ENCODE peak calls at places on chromosomes 1 and 21, in six cellular contexts. R, M, X, C, D and S are unnamed samples.

GRCh38 chr1:9577423-9577822 is 11.3 kb upstream of the TMEM201 start:
- DNase-seq in R (no peak), M (no peak), X (peak), C (no peak), D (no peak), S (no peak)

GRCh38 chr21:25283720-25284119 is 323.6 kb downstream of the MRPL39 start:
- DNase-seq in R (no peak), M (no peak), X (no peak), C (no peak), D (no peak), S (peak)

GRCh38 chr1:117673405-117673804 is 67.6 kb downstream of the TENT5C start:
- DNase-seq in R (no peak), M (no peak), X (no peak), C (no peak), D (no peak), S (no peak)

GRCh38 chr1:1161078-1161682 is 12.5 kb upstream of the TTLL10 start:
- DNase-seq in R (no peak), M (no peak), X (no peak), C (no peak), D (no peak), S (no peak)

GRCh38 chr1:23122023-23122738 is 46.5 kb downstream of the LUZP1 start:
- DNase-seq in R (no peak), M (no peak), X (no peak), C (no peak), D (no peak), S (peak)

GRCh38 chr1:3491291-3492246 is 37.1 kb downstream of the ARHGEF16 start:
- DNase-seq in R (peak), M (peak), X (peak), C (peak), D (no peak), S (no peak)

GRCh38 chr1:22204989-22205913 is 62.4 kb upstream of the WNT4 start:
- DNase-seq in R (no peak), M (no peak), X (no peak), C (no peak), D (no peak), S (peak)

GRCh38 chr1:11493972-11494655 is 15.2 kb downstream of the DISP3 start:
- DNase-seq in R (no peak), M (no peak), X (peak), C (no peak), D (no peak), S (no peak)

GRCh38 chr1:197948926-197949899 is 32.0 kb downstream of the LHX9 start:
- DNase-seq in R (no peak), M (no peak), X (no peak), C (no peak), D (no peak), S (no peak)

GRCh38 chr1:37255111-37255795 is 219.1 kb upstream of the ZC3H12A start:
- DNase-seq in R (no peak), M (peak), X (no peak), C (no peak), D (no peak), S (no peak)

GRCh38 chr1:215517441-215517891 is 49.6 kb upstream of the KCTD3 start:
- DNase-seq in R (no peak), M (no peak), X (no peak), C (no peak), D (no peak), S (peak)

GRCh38 chr1:155000725-155001437 is 1.7 kb upstream of the ZBTB7B start:
- DNase-seq in R (peak), M (peak), X (peak), C (peak), D (no peak), S (no peak)

GRCh38 chr1:30877205-30877912 is 31.2 kb downstream of the SDC3 start:
- DNase-seq in R (no peak), M (peak), X (peak), C (peak), D (no peak), S (peak)

GRCh38 chr1:3978928-3979325 is 78.9 kb upstream of the C1orf174 start:
- DNase-seq in R (no peak), M (no peak), X (no peak), C (no peak), D (no peak), S (no peak)

GRCh38 chr1:81377406-81377805 is 423.3 kb upstream of the ADGRL2 start:
- DNase-seq in R (no peak), M (no peak), X (no peak), C (no peak), D (no peak), S (no peak)

GRCh38 chr1:235127774-235128452 is 724 bp downstream of the TOMM20 start:
- DNase-seq in R (peak), M (no peak), X (no peak), C (no peak), D (no peak), S (no peak)

GRCh38 chr1:53678948-53679825 is 59.8 kb downstream of the GLIS1 start:
- DNase-seq in R (no peak), M (no peak), X (no peak), C (no peak), D (no peak), S (no peak)

GRCh38 chr1:14259191-14259757 is 339.2 kb upstream of the KAZN start:
- DNase-seq in R (no peak), M (peak), X (peak), C (peak), D (peak), S (no peak)

GRCh38 chr1:83791821-83792437 is 207.0 kb downstream of the TTLL7 start:
- DNase-seq in R (no peak), M (no peak), X (no peak), C (no peak), D (no peak), S (peak)

GRCh38 chr21:25133939-25134338 is 473.3 kb downstream of the MRPL39 start:
- DNase-seq in R (no peak), M (no peak), X (no peak), C (no peak), D (no peak), S (no peak)

GRCh38 chr21:43305811-43306311 is 121.1 kb downstream of the SIK1 start:
- DNase-seq in R (no peak), M (no peak), X (no peak), C (peak), D (no peak), S (no peak)

GRCh38 chr1:11851171-11851570 is 3.6 kb upstream of the NPPA start:
- DNase-seq in R (no peak), M (no peak), X (no peak), C (no peak), D (no peak), S (no peak)

GRCh38 chr1:161206411-161207140 is 4.4 kb downstream of the NDUFS2 start:
- DNase-seq in R (no peak), M (no peak), X (no peak), C (no peak), D (no peak), S (no peak)

GRCh38 chr1:230291731-230292620 is 134.2 kb downstream of the PGBD5 start:
- DNase-seq in R (no peak), M (no peak), X (no peak), C (no peak), D (no peak), S (no peak)

GRCh38 chr21:22609802-22610201 is 1611.6 kb downstream of the NCAM2 start:
- DNase-seq in R (no peak), M (no peak), X (no peak), C (no peak), D (no peak), S (no peak)

GRCh38 chr1:236978740-236979139 is 25.5 kb downstream of the MT1HL1 start:
- DNase-seq in R (no peak), M (peak), X (no peak), C (no peak), D (no peak), S (no peak)

GRCh38 chr1:209609403-209610377 is 26.2 kb downstream of the CAMK1G start:
- DNase-seq in R (no peak), M (no peak), X (no peak), C (no peak), D (no peak), S (no peak)

GRCh38 chr1:209607795-209608178 is 24.3 kb downstream of the CAMK1G start:
- DNase-seq in R (peak), M (no peak), X (no peak), C (no peak), D (no peak), S (no peak)

GRCh38 chr1:209610378-209610905 is 26.9 kb downstream of the CAMK1G start:
- DNase-seq in R (no peak), M (no peak), X (no peak), C (no peak), D (no peak), S (no peak)

GRCh38 chr1:209603877-209604276 is 20.4 kb downstream of the CAMK1G start:
- DNase-seq in R (no peak), M (no peak), X (no peak), C (no peak), D (no peak), S (no peak)

DNA sequence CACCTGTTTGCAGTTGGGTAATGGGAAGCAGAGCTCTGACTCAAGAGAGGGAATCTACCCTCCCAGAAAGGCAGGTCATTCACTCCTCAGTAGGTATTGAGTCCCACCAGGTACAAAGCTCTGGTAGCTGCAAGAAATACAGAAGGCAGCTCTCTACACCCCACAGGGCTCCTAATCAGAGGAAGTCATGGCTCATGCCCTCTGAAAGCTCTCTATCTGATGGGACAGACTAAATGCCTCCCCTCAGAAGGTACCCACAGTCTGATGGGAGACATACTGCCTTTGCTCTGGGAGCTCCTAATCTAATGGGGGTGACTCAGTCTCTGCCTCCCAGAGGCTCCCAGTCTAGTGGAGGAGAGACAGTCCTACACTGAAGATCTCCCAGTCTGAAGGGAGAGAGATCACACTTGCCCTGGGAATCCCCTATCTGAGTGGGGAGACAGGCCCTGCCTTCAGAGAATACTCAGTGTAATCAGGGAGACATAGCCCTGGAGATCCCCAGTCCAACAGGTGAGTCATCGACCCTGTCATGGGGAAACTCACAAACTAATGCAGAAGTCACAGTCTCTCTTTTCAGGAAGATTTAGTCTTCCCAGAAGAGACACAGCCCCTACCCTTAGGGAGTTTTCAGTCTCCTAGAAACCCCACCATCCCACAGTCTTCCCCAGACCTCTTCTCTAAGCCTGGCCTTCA is 23.7 kb downstream of the CAMK1G start:
- DNase-seq in R (peak), M (no peak), X (no peak), C (no peak), D (no peak), S (no peak)
- TF ChIP-seq CTCF in R (no peak), M (no peak), X (no peak), C (no peak), D (no peak), S (no peak)

GRCh38 chr1:58434181-58434580 is 112.3 kb downstream of the OMA1 start:
- DNase-seq in R (no peak), M (no peak), X (no peak), C (no peak), D (no peak), S (no peak)

GRCh38 chr1:58431847-58432246 is 114.7 kb downstream of the OMA1 start:
- DNase-seq in R (no peak), M (no peak), X (no peak), C (no peak), D (no peak), S (no peak)

GRCh38 chr1:58426918-58427317 is 119.6 kb downstream of the OMA1 start:
- DNase-seq in R (no peak), M (no peak), X (no peak), C (no peak), D (no peak), S (no peak)

GRCh38 chr1:58432813-58433668 is 113.5 kb downstream of the OMA1 start:
- DNase-seq in R (no peak), M (no peak), X (no peak), C (peak), D (no peak), S (peak)

DNA sequence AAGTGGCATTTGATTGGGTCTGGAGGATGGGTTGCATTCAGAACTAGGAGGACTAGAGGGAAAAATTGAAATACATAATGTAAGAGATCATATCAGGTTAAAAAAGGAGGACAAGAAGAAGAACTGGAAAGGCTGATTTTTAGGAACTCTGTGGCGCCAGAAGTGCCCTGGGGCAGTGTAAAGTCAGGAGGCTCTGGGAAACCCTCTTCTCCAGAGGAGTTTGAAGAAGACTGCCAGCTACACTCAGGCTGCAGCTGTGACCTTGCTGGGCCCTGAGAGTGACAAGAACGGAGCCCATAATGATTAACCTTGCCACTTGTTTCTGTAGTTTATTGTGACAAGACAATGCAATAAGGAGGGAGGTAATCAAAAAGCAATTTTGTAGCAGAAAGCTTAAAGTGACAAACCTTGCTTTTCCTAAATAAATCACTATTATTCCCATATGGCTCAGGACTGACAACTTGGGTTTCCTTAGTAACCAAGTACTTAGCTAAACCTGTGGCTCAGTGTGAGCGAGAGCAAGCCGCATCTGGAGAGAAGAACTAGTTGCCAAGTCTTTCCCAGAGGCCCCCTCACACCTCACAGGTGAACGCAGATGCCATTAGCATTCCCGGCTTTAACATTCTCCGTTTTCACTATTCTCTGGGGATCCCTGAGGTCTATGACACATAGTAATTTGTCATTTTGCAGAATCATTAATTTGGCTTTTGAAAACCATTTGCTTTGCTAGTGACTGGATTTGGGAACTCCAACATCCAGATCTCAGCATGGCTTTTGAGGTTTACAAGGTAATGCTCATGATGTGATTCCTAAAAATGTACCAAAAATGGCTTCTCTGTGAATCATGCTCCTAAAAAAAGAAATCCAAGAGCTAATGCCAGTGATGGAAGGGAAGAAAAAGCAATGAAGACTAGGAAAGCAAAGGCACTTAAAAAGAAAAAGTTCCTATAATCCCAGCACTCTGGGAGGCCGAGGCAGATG is 115.9 kb downstream of the OMA1 start:
- DNase-seq in R (no peak), M (no peak), X (no peak), C (no peak), D (no peak), S (no peak)
- TF ChIP-seq CTCF in R (no peak), M (no peak), X (no peak), C (no peak), D (no peak), S (no peak)

DNA sequence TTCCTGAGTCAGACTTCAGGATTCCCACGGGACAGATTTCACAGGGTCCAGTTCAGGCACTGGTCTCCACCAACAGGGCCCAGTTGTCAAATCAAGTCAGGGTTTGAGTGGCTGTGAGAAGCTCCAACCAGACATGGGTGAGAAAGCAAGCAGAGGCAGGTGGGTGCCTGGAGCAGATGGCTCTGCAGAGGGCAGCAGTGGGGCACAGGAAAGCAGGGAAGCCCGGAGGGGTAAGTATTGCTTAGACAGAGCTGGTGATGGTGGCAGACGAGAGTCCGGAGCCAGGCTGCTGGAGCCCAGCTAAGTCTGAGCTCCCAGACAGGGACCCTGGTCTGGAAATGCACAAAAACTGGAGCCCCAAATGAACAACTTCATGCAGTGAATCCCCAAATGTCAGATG is 40.4 kb downstream of the RIMS3 start:
- DNase-seq in R (peak), M (peak), X (peak), C (no peak), D (no peak), S (no peak)
- TF ChIP-seq CTCF in R (peak), M (no peak), X (no peak), C (peak), D (no peak), S (peak)

DNA sequence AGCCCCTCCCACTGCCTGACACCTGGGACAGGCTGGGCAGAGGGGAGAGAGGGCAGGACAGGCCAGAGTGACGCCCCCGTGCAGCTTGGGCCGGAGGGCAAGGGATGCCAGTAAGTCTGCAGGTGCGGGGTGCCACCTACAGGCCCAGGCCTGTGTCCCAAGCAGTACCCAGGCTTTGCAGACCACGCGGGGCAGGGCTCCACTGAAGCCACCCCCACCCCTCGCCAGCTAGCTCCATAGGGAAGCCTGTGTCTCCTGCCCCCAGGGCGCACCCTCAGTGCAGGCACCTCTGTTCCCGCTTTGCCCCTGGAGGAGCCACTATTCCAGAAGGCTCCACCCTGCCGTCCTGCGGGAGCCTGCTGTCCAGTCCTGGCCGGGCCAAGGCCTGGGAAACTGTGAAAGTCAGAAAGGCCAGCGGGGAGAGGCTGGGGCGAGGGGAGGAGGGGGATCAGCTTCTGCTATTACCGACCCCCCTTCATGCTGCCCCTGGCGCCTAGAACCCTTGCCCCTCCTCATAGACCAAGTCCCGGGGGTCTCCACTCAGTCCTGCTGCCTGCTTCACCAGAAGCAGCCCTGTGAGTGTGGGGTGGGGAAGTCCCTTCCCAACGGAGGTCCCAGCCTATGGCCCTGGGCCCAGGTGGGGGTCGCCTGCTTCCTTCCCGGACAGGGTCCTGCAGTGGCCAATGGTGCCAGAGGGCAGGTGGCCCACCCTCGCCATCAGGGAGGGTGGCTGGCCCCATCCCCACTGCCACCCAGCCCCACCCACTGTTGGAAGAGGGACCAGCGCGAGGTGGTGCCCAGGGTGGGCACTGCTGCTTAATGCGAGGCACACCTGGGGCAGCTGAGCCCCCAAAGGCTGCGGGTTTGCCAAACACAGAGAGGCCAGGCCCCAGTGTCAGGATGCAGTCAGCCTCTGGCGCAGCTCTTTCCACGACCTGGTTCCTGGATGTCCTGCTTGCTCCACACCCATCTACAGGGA is 54.4 kb downstream of the KCNAB2 start:
- DNase-seq in R (no peak), M (peak), X (no peak), C (peak), D (no peak), S (no peak)
- TF ChIP-seq CTCF in R (peak), M (no peak), X (no peak), C (peak), D (no peak), S (no peak)

GRCh38 chr1:87333692-87334347 is 5.1 kb downstream of the LMO4 start:
- DNase-seq in R (no peak), M (no peak), X (no peak), C (no peak), D (no peak), S (no peak)

GRCh38 chr1:87337606-87338005 is 8.9 kb downstream of the LMO4 start:
- DNase-seq in R (no peak), M (no peak), X (no peak), C (no peak), D (no peak), S (no peak)

GRCh38 chr1:87334351-87335174 is 5.9 kb downstream of the LMO4 start:
- DNase-seq in R (peak), M (peak), X (peak), C (no peak), D (no peak), S (no peak)

GRCh38 chr1:87336623-87337067 is 8.0 kb downstream of the LMO4 start:
- DNase-seq in R (no peak), M (no peak), X (no peak), C (no peak), D (no peak), S (no peak)

GRCh38 chr1:87335175-87335992 is 6.7 kb downstream of the LMO4 start:
- DNase-seq in R (peak), M (peak), X (peak), C (peak), D (no peak), S (no peak)
- TF ChIP-seq CTCF in R (no peak), M (peak), X (no peak), C (peak), D (peak), S (no peak)